ENCODE peak calls at places on chromosomes 13 and 19, in four cellular contexts. One of them, this sample, is unnamed.

GRCh38 chr19:47176627-47177090 is 46.0 kb downstream of the SAE1 start:
- DNase-seq in stimulated activated CD8-positive, alpha-beta memory T cell treated with anti-CD3 and anti-CD28 coated beads, Interleukin-12 subunit alpha, Interleukin-12 subunit beta, amount 100 ng/mL, for 1 hour: peak; percentile 24
- DNase-seq in T follicular helper cell: no peak
- DNase-seq in heart right ventricle: peak; percentile 16
- DNase-seq in this sample: peak; percentile 95

GRCh38 chr13:22848539-22849052 is 332.2 kb upstream of the SGCG start:
- DNase-seq in stimulated activated CD8-positive, alpha-beta memory T cell treated with anti-CD3 and anti-CD28 coated beads, Interleukin-12 subunit alpha, Interleukin-12 subunit beta, amount 100 ng/mL, for 1 hour: no peak
- DNase-seq in T follicular helper cell: no peak
- DNase-seq in heart right ventricle: no peak
- DNase-seq in this sample: no peak

GRCh38 chr19:21463449-21464105 is 41.8 kb upstream of the ZNF429 start:
- DNase-seq in stimulated activated CD8-positive, alpha-beta memory T cell treated with anti-CD3 and anti-CD28 coated beads, Interleukin-12 subunit alpha, Interleukin-12 subunit beta, amount 100 ng/mL, for 1 hour: no peak
- DNase-seq in T follicular helper cell: peak; percentile 10
- DNase-seq in heart right ventricle: peak; percentile 44
- DNase-seq in this sample: peak; percentile 33

GRCh38 chr19:14509382-14509781 is 8.8 kb downstream of the DNAJB1 start:
- DNase-seq in stimulated activated CD8-positive, alpha-beta memory T cell treated with anti-CD3 and anti-CD28 coated beads, Interleukin-12 subunit alpha, Interleukin-12 subunit beta, amount 100 ng/mL, for 1 hour: no peak
- DNase-seq in T follicular helper cell: no peak
- DNase-seq in heart right ventricle: no peak
- DNase-seq in this sample: no peak

GRCh38 chr19:33502991-33503790 is 18.4 kb downstream of the PEPD start:
- DNase-seq in stimulated activated CD8-positive, alpha-beta memory T cell treated with anti-CD3 and anti-CD28 coated beads, Interleukin-12 subunit alpha, Interleukin-12 subunit beta, amount 100 ng/mL, for 1 hour: no peak
- DNase-seq in T follicular helper cell: no peak
- DNase-seq in heart right ventricle: no peak
- DNase-seq in this sample: no peak

GRCh38 chr13:27372896-27373295 is 51.5 kb upstream of the GTF3A start:
- DNase-seq in stimulated activated CD8-positive, alpha-beta memory T cell treated with anti-CD3 and anti-CD28 coated beads, Interleukin-12 subunit alpha, Interleukin-12 subunit beta, amount 100 ng/mL, for 1 hour: no peak
- DNase-seq in T follicular helper cell: no peak
- DNase-seq in heart right ventricle: no peak
- DNase-seq in this sample: no peak

GRCh38 chr13:57633141-57633949 is 1.8 kb downstream of the PCDH17 start:
- DNase-seq in stimulated activated CD8-positive, alpha-beta memory T cell treated with anti-CD3 and anti-CD28 coated beads, Interleukin-12 subunit alpha, Interleukin-12 subunit beta, amount 100 ng/mL, for 1 hour: no peak
- DNase-seq in T follicular helper cell: no peak
- DNase-seq in heart right ventricle: peak; percentile 81
- DNase-seq in this sample: no peak

GRCh38 chr19:18063463-18063862 is 23.3 kb downstream of the IL12RB1 start:
- DNase-seq in stimulated activated CD8-positive, alpha-beta memory T cell treated with anti-CD3 and anti-CD28 coated beads, Interleukin-12 subunit alpha, Interleukin-12 subunit beta, amount 100 ng/mL, for 1 hour: no peak
- DNase-seq in T follicular helper cell: no peak
- DNase-seq in heart right ventricle: no peak
- DNase-seq in this sample: no peak

GRCh38 chr13:30932481-30933333 is at the start of gene TEX26:
- DNase-seq in stimulated activated CD8-positive, alpha-beta memory T cell treated with anti-CD3 and anti-CD28 coated beads, Interleukin-12 subunit alpha, Interleukin-12 subunit beta, amount 100 ng/mL, for 1 hour: no peak
- DNase-seq in T follicular helper cell: no peak
- DNase-seq in heart right ventricle: peak; percentile 14
- DNase-seq in this sample: no peak